ENCODE peak calls at places on chromosome 6, in ten cellular contexts. A is NB4, D is foreskin fibroblast, I is mammary epithelial cell, J is uterus, T is foreskin keratinocyte, H is left ventricle myocardium inferior, L is fibroblast of mammary gland, U is body of pancreas, N is heart left ventricle. G is an unnamed sample.
A peak's percentile ranks its signal among the peaks of the same experiment; 100 is the strongest.

GRCh38 chr6:164208371-164208770 is 793.9 kb downstream of the QKI start:
- DNase-seq in A (no peak), D (no peak), I (no peak), J (no peak), T (no peak), H (no peak), L (no peak), U (no peak), N (no peak), G (no peak)

GRCh38 chr6:85368631-85369030 is 81.3 kb upstream of the NT5E start:
- DNase-seq in A (no peak), D (no peak), I (no peak), J (no peak), T (no peak), H (no peak), L (no peak), U (no peak), N (no peak), G (no peak)

GRCh38 chr6:80235647-80236046 is 129.2 kb downstream of the BCKDHB start:
- DNase-seq in A (no peak), D (no peak), I (no peak), J (no peak), T (no peak), H (no peak), L (no peak), U (no peak), N (no peak), G (no peak)

GRCh38 chr6:108764580-108764950 is 83.7 kb upstream of the ARMC2 start:
- DNase-seq in A (no peak), D (no peak), I (no peak), J (no peak), T (no peak), H (no peak), L (no peak), U (peak; percentile 73), N (no peak), G (no peak)

GRCh38 chr6:12548526-12548925 is 168.0 kb upstream of the PHACTR1 start:
- DNase-seq in A (no peak), D (peak; percentile 4), I (no peak), J (no peak), T (no peak), H (no peak), L (no peak), U (no peak), N (no peak), G (no peak)

GRCh38 chr6:112502348-112503130 is 155.4 kb downstream of the RFPL4B start:
- DNase-seq in A (no peak), D (no peak), I (no peak), J (no peak), T (no peak), H (no peak), L (peak; percentile 26), U (no peak), N (no peak), G (no peak)

GRCh38 chr6:169702640-169703246 is 817 bp downstream of the C6orf120 start:
- DNase-seq in A (peak; percentile 76), D (no peak), I (no peak), J (no peak), T (no peak), H (peak; percentile 20), L (no peak), U (peak; percentile 35), N (no peak), G (peak; percentile 46)

GRCh38 chr6:89148016-89148750 is 2.3 kb downstream of the PM20D2 start:
- DNase-seq in A (peak; percentile 67), D (no peak), I (no peak), J (no peak), T (no peak), H (no peak), L (peak; percentile 35), U (no peak), N (no peak), G (no peak)

GRCh38 chr6:52739627-52740026 is 23.6 kb downstream of the GSTA2 start:
- DNase-seq in A (no peak), D (no peak), I (no peak), J (no peak), T (no peak), H (no peak), L (no peak), U (no peak), N (no peak), G (no peak)

GRCh38 chr6:34447915-34448314 is 18.0 kb upstream of the PACSIN1 start:
- DNase-seq in A (peak; percentile 48), D (no peak), I (no peak), J (no peak), T (no peak), H (no peak), L (no peak), U (peak; percentile 14), N (no peak), G (no peak)

GRCh38 chr6:30611150-30611855 is 5.7 kb downstream of the PPP1R10 start:
- DNase-seq in A (no peak), D (no peak), I (no peak), J (no peak), T (no peak), H (no peak), L (no peak), U (no peak), N (no peak), G (no peak)

GRCh38 chr6:51513891-51514290 is 573.5 kb downstream of the PKHD1 start:
- DNase-seq in A (no peak), D (no peak), I (no peak), J (no peak), T (no peak), H (no peak), L (no peak), U (peak; percentile 4), N (no peak), G (no peak)

GRCh38 chr6:51511081-51511480 is 576.3 kb downstream of the PKHD1 start:
- DNase-seq in A (no peak), D (no peak), I (no peak), J (no peak), T (peak; percentile 9), H (no peak), L (no peak), U (no peak), N (no peak), G (no peak)

GRCh38 chr6:51509597-51509996 is 577.8 kb downstream of the PKHD1 start:
- DNase-seq in A (no peak), D (no peak), I (no peak), J (no peak), T (no peak), H (no peak), L (no peak), U (no peak), N (no peak), G (no peak)

GRCh38 chr6:51514396-51515051 is 572.9 kb downstream of the PKHD1 start:
- DNase-seq in A (no peak), D (no peak), I (peak; percentile 93), J (no peak), T (peak; percentile 95), H (no peak), L (peak; percentile 1), U (peak; percentile 4), N (no peak), G (no peak)

DNA sequence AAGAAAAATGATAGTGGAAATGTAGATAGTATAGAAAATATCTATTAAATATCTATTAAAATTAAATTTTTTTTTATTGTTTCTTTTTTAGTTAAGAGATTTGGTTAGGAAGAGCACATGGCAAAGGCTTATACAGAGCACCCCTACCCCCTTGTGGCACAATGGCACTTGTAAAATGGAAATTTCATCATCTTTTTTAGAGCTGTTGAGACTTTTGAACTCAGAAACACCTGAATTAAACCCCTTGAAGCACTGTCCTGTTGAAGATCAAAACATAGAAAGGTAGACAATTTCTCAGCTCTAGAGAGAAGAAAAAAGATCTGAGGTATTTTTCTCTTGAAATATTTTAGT is 572.4 kb downstream of the PKHD1 start:
- DNase-seq in A (no peak), D (no peak), I (peak; percentile 19), J (no peak), T (no peak), H (no peak), L (no peak), U (no peak), N (no peak), G (no peak)
- TF ChIP-seq CTCF in A (no peak), D (no peak), I (peak; percentile 57), J (no peak), T (peak; percentile 75), H (no peak), L (no peak), U (no peak), N (no peak), G (no peak)

GRCh38 chr6:161922631-161923119 is 648.8 kb upstream of the AGPAT4 start:
- DNase-seq in A (peak; percentile 78), D (peak; percentile 6), I (peak; percentile 19), J (no peak), T (no peak), H (peak; percentile 20), L (peak; percentile 83), U (peak; percentile 86), N (peak; percentile 70), G (no peak)
- TF ChIP-seq CTCF in A (peak; percentile 57), D (no peak), I (peak; percentile 37), J (no peak), T (peak; percentile 52), H (peak; percentile 57), L (peak; percentile 51), U (peak; percentile 66), N (peak; percentile 27), G (no peak)

GRCh38 chr6:128124713-128125112 is 223.9 kb upstream of the THEMIS start:
- DNase-seq in A (no peak), D (no peak), I (peak; percentile 28), J (no peak), T (no peak), H (no peak), L (peak; percentile 50), U (no peak), N (no peak), G (no peak)

GRCh38 chr6:128131566-128131965 is 230.7 kb upstream of the THEMIS start:
- DNase-seq in A (no peak), D (no peak), I (peak; percentile 17), J (no peak), T (no peak), H (no peak), L (peak; percentile 40), U (no peak), N (no peak), G (no peak)

GRCh38 chr6:128127650-128128049 is 226.8 kb upstream of the THEMIS start:
- DNase-seq in A (no peak), D (no peak), I (no peak), J (no peak), T (no peak), H (no peak), L (no peak), U (no peak), N (no peak), G (no peak)

GRCh38 chr6:128131036-128131435 is 230.2 kb upstream of the THEMIS start:
- DNase-seq in A (no peak), D (no peak), I (no peak), J (no peak), T (no peak), H (no peak), L (no peak), U (no peak), N (no peak), G (no peak)

GRCh38 chr6:128129679-128130078 is 228.8 kb upstream of the THEMIS start:
- DNase-seq in A (no peak), D (no peak), I (no peak), J (no peak), T (no peak), H (no peak), L (no peak), U (no peak), N (no peak), G (no peak)
- TF ChIP-seq CTCF in A (no peak), D (no peak), I (no peak), J (no peak), T (no peak), H (no peak), L (no peak), U (no peak), N (no peak), G (no peak)

GRCh38 chr6:16872543-16873230 is 111.4 kb upstream of the ATXN1 start:
- DNase-seq in A (no peak), D (no peak), I (no peak), J (no peak), T (no peak), H (no peak), L (no peak), U (no peak), N (no peak), G (no peak)
- TF ChIP-seq CTCF in A (peak; percentile 14), D (peak; percentile 6), I (peak; percentile 29), J (no peak), T (peak; percentile 51), H (no peak), L (peak; percentile 21), U (no peak), N (no peak), G (no peak)

G was measured in GM20000.